ENCODE peak calls at places on chromosomes 2 and 18, in five cellular contexts. E is WTC11, L is K562, U is HepG2, O is A549. W is an unnamed sample.

GRCh38 chr2:53103661-53104060 is 663.9 kb upstream of the CHAC2 start:
- DNase-seq in O (no peak), E (no peak), U (no peak), L (no peak), W (no peak)

GRCh38 chr18:23133860-23134779 is 1.2 kb upstream of the CABLES1 start:
- DNase-seq in U (peak; percentile 91), L (no peak), O (peak; percentile 76), E (peak; percentile 73), W (peak; percentile 52)

GRCh38 chr2:238761802-238762373 is 86.0 kb upstream of the TWIST2 start:
- DNase-seq in E (peak; percentile 41), O (no peak), U (no peak), L (no peak), W (peak; percentile 56)

GRCh38 chr2:240596491-240596931 is 10.0 kb downstream of the CAPN10 start:
- DNase-seq in L (no peak), O (no peak), U (no peak), E (no peak), W (no peak)

GRCh38 chr2:128275498-128276045 is 43.1 kb downstream of the HS6ST1 start:
- DNase-seq in U (no peak), O (no peak), E (no peak), L (no peak), W (no peak)

GRCh38 chr2:147546109-147546508 is 298.7 kb upstream of the ACVR2A start:
- DNase-seq in L (no peak), O (no peak), U (no peak), E (no peak), W (no peak)

GRCh38 chr2:173017657-173018420 is 57.8 kb upstream of the MAP3K20 start:
- DNase-seq in O (no peak), E (no peak), U (no peak), L (no peak), W (no peak)

GRCh38 chr2:60453301-60453700 is 100.2 kb downstream of the BCL11A start:
- DNase-seq in O (no peak), E (peak; percentile 92), L (no peak), U (no peak), W (no peak)

GRCh38 chr2:54380627-54381026 is 75.5 kb upstream of the SPTBN1 start:
- DNase-seq in U (no peak), E (no peak), L (no peak), O (no peak), W (no peak)

GRCh38 chr2:28647682-28648081 is 103.9 kb upstream of the PPP1CB start:
- DNase-seq in L (no peak), O (no peak), U (no peak), E (no peak), W (no peak)

GRCh38 chr2:119531292-119531691 is 7.0 kb upstream of the SCTR start:
- DNase-seq in L (peak; percentile 12), E (no peak), O (peak; percentile 46), U (peak; percentile 47), W (peak; percentile 36)

GRCh38 chr2:2057125-2057721 is 273.9 kb downstream of the MYT1L start:
- DNase-seq in U (no peak), E (peak; percentile 46), L (peak; percentile 62), O (peak; percentile 31), W (peak; percentile 68)

GRCh38 chr2:222320441-222321395 is 21.9 kb upstream of the PAX3 start:
- DNase-seq in O (no peak), U (no peak), E (no peak), L (no peak), W (peak; percentile 71)

GRCh38 chr2:144426355-144426754 is 93.6 kb downstream of the ZEB2 start:
- DNase-seq in O (no peak), U (no peak), L (no peak), E (no peak), W (no peak)

GRCh38 chr2:78993518-78994148 is 31.9 kb upstream of the REG3G start:
- DNase-seq in O (no peak), U (no peak), L (no peak), E (no peak), W (no peak)

GRCh38 chr2:203122317-203122998 is 107.8 kb downstream of the NBEAL1 start:
- DNase-seq in O (peak; percentile 35), L (no peak), U (peak; percentile 34), E (no peak), W (peak; percentile 41)

GRCh38 chr2:175627405-175627804 is 374.7 kb downstream of the LNPK start:
- DNase-seq in U (no peak), E (no peak), L (no peak), O (no peak), W (no peak)

DNA sequence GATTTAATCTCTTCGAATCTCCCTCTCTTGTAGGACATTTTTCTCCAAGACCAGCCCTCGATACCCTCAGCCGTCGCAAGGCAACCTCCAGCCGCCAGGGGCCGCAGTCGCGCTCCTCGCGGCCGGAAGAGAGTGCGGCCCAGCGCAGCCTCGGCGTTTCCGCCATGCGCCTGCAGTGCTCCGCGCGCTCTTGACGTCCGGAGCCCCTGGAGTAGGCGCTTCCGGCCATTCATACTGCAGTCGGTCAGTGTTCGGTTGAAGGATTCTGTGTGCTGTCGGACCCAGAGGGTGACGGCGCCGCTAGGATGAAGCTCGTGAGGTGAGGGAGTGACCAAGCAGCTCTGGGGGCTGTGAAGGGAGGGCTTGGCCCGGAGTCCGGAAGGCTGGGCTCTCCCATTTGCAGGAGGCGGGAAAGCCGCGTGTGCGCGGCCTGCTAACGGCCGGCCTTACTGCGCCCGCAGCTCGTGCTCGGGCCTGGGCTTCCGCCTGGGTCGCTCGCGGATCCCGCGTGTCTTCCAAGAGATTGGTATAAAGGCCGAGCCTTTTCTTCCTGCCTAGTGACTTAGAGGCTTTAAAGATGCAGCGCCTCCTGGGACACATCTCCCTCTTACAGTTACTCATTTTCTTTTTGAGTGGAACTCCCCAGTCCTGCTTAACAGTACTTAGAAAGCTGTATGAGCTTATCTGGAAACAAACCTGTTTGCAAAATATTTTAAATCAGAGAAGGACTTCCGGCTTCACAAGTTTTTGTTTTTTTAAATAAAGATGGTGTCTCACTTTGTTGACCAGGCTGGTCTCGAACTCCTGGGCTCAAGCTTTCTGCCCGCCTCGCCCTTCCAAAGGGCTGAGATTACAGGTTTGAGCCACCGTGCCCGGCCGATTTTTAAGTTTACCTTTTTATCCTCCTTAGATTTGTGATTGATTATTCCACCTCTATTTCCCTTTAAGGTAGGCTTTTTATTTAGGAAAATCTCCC is at the start of gene SNRPD1:
- DNase-seq in O (peak; percentile 92), E (peak; percentile 91), L (peak; percentile 95), U (peak; percentile 86), W (peak; percentile 95)
- TF ChIP-seq MAX in O (peak; percentile 97), E (peak; percentile 98), L (peak; percentile 96), U (peak; percentile 97), W (peak; percentile 77)

GRCh38 chr2:43076676-43077075 is 149.7 kb downstream of the ZFP36L2 start:
- DNase-seq in E (no peak), U (no peak), O (no peak), L (no peak), W (no peak)

GRCh38 chr2:43075054-43075593 is 151.3 kb downstream of the ZFP36L2 start:
- DNase-seq in O (peak; percentile 79), L (no peak), E (no peak), U (peak; percentile 76), W (no peak)

GRCh38 chr2:43074592-43075053 is 151.8 kb downstream of the ZFP36L2 start:
- DNase-seq in E (no peak), O (no peak), L (no peak), U (no peak), W (no peak)

GRCh38 chr2:43077876-43078275 is 148.5 kb downstream of the ZFP36L2 start:
- DNase-seq in O (no peak), E (no peak), U (no peak), L (no peak), W (no peak)

DNA sequence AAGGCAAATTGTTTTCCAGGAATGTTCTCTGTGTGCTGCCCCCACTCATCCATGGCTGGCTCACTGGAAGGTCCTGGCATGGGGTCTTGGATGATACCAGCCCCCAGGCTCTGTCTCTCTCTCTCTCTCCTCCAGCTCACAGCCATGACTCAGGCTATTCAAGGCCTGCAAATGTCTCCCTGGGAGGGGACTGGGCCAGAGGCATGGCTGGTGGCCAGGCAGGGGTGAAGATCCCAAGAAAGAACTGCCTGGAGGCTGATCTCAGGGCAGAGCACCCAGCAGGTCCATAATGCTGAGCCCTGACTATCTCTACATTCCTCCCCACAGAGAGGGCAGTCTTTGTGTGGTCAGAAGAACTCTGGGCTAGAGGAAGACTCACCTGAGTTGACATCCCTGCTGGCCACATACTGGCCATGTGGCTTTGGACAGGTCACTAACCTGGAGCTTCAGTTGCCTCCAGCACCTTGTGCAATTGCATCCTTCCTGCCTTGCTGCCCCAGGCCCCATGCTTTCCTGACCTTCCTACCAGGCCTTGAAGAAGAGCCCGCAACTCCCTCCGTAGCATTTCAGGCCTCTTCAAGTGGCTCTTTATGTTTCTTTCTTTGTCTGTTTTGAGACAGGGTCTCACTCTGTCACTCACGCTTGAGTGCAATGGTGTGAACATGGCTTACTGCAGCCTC is 150.4 kb downstream of the ZFP36L2 start:
- DNase-seq in E (no peak), O (peak; percentile 58), L (no peak), U (no peak), W (no peak)
- TF ChIP-seq MAX in E (no peak), O (no peak), L (no peak), U (no peak), W (no peak)

GRCh38 chr2:216553093-216553478 is 54.4 kb downstream of the RPL37A start:
- DNase-seq in E (no peak), U (peak; percentile 96), L (no peak), O (no peak), W (no peak)

GRCh38 chr2:216551669-216552068 is 53.0 kb downstream of the RPL37A start:
- DNase-seq in E (no peak), O (no peak), L (no peak), U (no peak), W (no peak)

GRCh38 chr2:216548901-216549321 is 50.3 kb downstream of the RPL37A start:
- DNase-seq in E (no peak), O (no peak), U (no peak), L (no peak), W (no peak)

GRCh38 chr2:216549926-216550690 is 51.5 kb downstream of the RPL37A start:
- DNase-seq in U (no peak), E (peak; percentile 53), O (no peak), L (no peak), W (no peak)

DNA sequence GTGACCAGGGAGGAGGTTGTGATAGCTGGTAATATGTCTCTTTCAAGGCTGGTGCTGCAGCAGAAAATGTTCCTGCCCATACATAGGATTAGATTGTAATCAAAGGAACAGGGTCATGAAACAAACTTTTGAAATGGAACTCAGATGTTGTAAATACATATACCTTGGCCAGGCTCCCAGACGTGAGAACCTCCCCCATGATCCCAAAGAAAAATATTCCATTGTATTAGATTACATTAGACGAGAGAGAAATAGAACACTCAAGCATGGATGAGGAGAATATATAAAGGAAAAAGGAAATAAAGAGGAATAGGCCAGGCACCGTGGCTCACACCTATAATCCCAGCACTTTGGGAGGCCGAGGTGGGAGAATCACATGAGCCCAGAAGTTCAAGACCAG is 52.6 kb downstream of the RPL37A start:
- DNase-seq in E (no peak), O (no peak), U (peak; percentile 41), L (no peak), W (no peak)
- TF ChIP-seq MAX in E (no peak), O (no peak), U (no peak), L (no peak), W (no peak)

DNA sequence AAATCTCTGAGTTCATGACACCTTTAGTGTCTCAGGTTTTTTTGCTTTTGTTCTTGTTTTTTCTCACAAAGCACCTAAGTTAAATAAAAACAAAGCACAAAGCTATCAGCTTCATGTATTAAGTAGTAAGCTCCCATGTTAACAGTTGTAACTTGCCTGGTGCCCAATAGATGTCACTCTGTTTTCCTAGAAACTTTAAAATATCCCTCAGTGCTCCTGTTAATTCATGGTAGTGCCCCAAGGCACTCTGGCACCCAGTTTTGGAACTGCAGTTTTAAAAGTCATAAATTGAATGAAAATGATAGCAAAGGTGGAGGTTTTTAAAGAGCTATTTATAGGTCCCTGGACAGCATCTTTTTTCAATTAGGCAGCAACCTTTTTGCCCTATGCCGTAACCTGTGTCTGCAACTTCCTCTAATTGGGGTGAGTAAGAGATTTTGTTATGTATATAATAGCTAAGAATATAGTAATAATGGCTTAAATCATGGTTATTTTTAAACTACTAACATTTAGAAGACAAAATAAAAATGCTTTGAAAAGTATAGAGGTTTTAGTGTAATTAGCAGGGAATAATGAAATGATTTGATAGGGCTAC is 555.0 kb upstream of the TMEFF2 start:
- DNase-seq in L (no peak), E (no peak), U (peak; percentile 9), O (peak; percentile 16), W (peak; percentile 12)
- TF ChIP-seq MAX in L (no peak), E (no peak), U (no peak), O (no peak), W (no peak)